ENCODE peak calls at places on chromosome 14, in seven cellular contexts. V is hepatocyte, B is fibroblast of the aortic adventitia, E is ovary, F is astrocyte of the cerebellum, K is A549, Y is PC-3. O is an unnamed sample.

GRCh38 chr14:62706217-62706616 is 339.0 kb downstream of the KCNH5 start:
- DNase-seq in V (no peak), B (no peak), E (no peak), F (no peak), K (no peak), Y (peak; percentile 7), O (no peak)

GRCh38 chr14:92737206-92737605 is 11.2 kb downstream of the LGMN start:
- DNase-seq in V (no peak), B (no peak), E (no peak), F (no peak), K (no peak), Y (no peak), O (no peak)

GRCh38 chr14:88987516-88987915 is 163.1 kb downstream of the TTC8 start:
- DNase-seq in V (no peak), B (no peak), E (no peak), F (no peak), K (no peak), Y (peak; percentile 98), O (peak; percentile 87)

GRCh38 chr14:37116933-37117844 is 55.2 kb downstream of the SLC25A21 start:
- DNase-seq in V (peak; percentile 4), B (peak; percentile 67), E (no peak), F (peak; percentile 68), K (peak; percentile 74), Y (peak; percentile 95), O (peak; percentile 85)

GRCh38 chr14:22047105-22047504 is 373.5 kb upstream of the OR4E1 start:
- DNase-seq in V (peak; percentile 68), B (no peak), E (no peak), F (no peak), K (peak; percentile 31), Y (peak; percentile 34), O (peak; percentile 54)

GRCh38 chr14:52873096-52873495 is 77.8 kb downstream of the FERMT2 start:
- DNase-seq in V (no peak), B (no peak), E (no peak), F (no peak), K (no peak), Y (no peak), O (no peak)

GRCh38 chr14:63204407-63205280 is at the start of gene RHOJ:
- DNase-seq in V (peak; percentile 41), B (peak; percentile 45), E (peak; percentile 59), F (no peak), K (no peak), Y (no peak), O (no peak)

GRCh38 chr14:52706286-52706685 is 714 bp upstream of the PSMC6 start:
- DNase-seq in V (peak; percentile 41), B (no peak), E (no peak), F (no peak), K (peak; percentile 20), Y (peak; percentile 56), O (peak; percentile 26)

GRCh38 chr14:88252536-88252935 is 70.5 kb downstream of the KCNK10 start:
- DNase-seq in V (no peak), B (no peak), E (no peak), F (no peak), K (no peak), Y (peak; percentile 20), O (no peak)

GRCh38 chr14:33836203-33836894 is 114.5 kb downstream of the EGLN3 start:
- DNase-seq in V (no peak), B (no peak), E (no peak), F (no peak), K (no peak), Y (no peak), O (peak; percentile 61)

GRCh38 chr14:61563162-61563511 is 132.2 kb upstream of the HIF1A start:
- DNase-seq in V (no peak), B (no peak), E (no peak), F (no peak), K (no peak), Y (no peak), O (no peak)

DNA sequence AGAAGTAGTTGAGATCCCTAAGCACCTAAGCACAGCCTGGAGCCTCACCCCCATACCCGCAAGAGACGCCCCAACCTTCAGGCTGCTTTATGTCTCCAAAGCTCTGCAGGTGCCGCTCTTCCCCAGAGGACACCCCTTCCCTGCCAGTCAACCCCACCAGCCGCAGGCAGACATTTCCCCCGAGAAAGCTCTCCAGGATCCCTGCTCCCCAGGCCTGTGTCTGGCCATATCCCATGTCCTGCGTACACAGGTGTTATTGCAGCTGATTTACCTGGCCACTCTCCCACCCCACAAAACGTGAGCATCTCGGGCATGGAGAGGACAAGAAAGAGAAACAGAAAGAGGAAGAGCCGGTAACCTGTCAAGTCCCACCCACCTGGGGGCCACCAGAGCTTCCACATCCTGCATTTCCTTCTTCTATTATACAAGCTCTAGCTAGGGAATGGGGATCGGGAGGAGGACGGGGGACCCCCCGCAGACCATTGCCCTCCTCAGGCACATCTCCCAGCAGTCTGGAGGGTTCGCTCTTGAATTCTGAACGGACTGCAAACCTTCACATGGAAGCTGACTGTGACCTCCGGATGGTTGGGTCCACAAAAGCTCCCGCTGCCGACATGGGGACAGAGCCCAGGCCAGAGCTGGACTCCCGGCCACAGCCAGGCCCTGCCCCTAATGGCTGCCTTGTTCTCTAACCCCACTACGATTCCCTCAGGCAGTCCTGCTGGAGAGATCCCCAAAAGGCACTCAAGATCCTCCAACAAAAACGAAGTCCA is 17.6 kb downstream of the CCDC88C start:
- DNase-seq in V (no peak), B (no peak), E (no peak), F (no peak), K (no peak), Y (no peak), O (no peak)
- H3K4me3 ChIP-seq in V (no peak overlapping the region), B (no peak overlapping the region), E (no peak overlapping the region), F (no peak overlapping the region), K (no peak overlapping the region), Y (no peak overlapping the region), O (no peak overlapping the region)

GRCh38 chr14:99427632-99428315 is 52.9 kb downstream of the SETD3 start:
- DNase-seq in V (peak; percentile 58), B (no peak), E (no peak), F (no peak), K (no peak), Y (no peak), O (peak; percentile 25)

GRCh38 chr14:99432491-99432890 is 48.2 kb downstream of the SETD3 start:
- DNase-seq in V (no peak), B (no peak), E (no peak), F (no peak), K (no peak), Y (no peak), O (no peak)

GRCh38 chr14:99426265-99426664 is 54.4 kb downstream of the SETD3 start:
- DNase-seq in V (no peak), B (no peak), E (no peak), F (no peak), K (no peak), Y (no peak), O (no peak)

GRCh38 chr14:99426796-99427346 is 53.8 kb downstream of the SETD3 start:
- DNase-seq in V (no peak), B (no peak), E (no peak), F (no peak), K (no peak), Y (no peak), O (no peak)

GRCh38 chr14:99430491-99430890 is 50.2 kb downstream of the SETD3 start:
- DNase-seq in V (no peak), B (no peak), E (no peak), F (no peak), K (peak; percentile 16), Y (peak; percentile 10), O (peak; percentile 28)
- TF ChIP-seq CTCF in V (peak; percentile 20), B (peak; percentile 30), E (no peak), F (peak; percentile 47), K (no peak), Y (peak; percentile 36), O (peak; percentile 17)

DNA sequence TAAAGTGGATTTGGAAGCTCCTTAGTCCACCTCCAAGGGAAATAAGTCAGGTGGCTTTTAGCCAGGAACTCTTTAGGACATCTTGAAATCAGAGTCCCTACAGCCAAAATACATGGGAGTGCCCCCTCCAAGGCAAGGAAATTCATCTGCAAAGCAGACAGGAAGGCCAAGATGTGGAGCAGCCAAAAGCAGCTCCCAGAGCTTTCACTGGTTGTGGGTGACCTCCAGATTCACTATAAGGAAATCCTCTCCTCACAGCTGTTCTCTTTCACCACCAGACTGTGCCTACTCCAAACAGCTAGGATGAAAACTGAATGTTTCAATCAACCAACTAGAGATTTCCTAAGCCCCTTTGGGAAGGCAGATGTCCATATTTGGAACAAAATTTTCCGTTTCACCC is 6.7 kb downstream of the TTC9 start:
- DNase-seq in V (no peak), B (no peak), E (no peak), F (no peak), K (no peak), Y (no peak), O (no peak)
- H3K4me3 ChIP-seq in V (no peak overlapping the region), B (no peak overlapping the region), E (no peak overlapping the region), F (no peak overlapping the region), K (no peak overlapping the region), Y (no peak overlapping the region), O (no peak overlapping the region)

DNA sequence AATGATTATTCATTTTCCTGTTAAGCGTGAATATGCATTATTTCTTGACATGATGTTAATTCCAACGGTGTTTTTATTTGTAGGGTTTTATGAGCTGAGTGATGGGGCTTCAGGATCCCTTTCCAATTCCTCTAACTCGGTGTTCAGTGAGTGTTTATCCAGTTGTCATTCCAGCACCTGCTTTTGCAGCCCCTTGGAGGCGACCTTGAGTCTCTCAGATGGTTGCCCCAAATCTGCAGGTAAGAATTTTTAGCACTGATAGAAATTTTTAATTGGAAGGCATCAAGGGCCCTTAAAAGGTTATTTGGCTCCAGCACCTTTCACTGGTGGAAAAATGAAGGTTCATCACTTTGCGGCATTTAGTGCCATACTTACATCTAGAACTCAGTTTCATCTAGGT is 3.7 kb downstream of the DACT1 start:
- DNase-seq in V (no peak), B (no peak), E (no peak), F (no peak), K (no peak), Y (peak; percentile 45), O (peak; percentile 17)
- TF ChIP-seq CTCF in V (peak; percentile 10), B (peak; percentile 2), E (no peak), F (no peak), K (no peak), Y (peak; percentile 84), O (peak; percentile 31)

GRCh38 chr14:70811065-70811464 is 1.8 kb upstream of the MAP3K9 start:
- DNase-seq in V (no peak), B (no peak), E (no peak), F (no peak), K (no peak), Y (peak; percentile 58), O (peak; percentile 51)
- H3K4me3 ChIP-seq in V (no peak overlapping the region), B (no peak overlapping the region), E (no peak overlapping the region), F (no peak overlapping the region), K (no peak overlapping the region), Y (peak overlapping the region; percentile 83), O (peak overlapping the region; percentile 61)

DNA sequence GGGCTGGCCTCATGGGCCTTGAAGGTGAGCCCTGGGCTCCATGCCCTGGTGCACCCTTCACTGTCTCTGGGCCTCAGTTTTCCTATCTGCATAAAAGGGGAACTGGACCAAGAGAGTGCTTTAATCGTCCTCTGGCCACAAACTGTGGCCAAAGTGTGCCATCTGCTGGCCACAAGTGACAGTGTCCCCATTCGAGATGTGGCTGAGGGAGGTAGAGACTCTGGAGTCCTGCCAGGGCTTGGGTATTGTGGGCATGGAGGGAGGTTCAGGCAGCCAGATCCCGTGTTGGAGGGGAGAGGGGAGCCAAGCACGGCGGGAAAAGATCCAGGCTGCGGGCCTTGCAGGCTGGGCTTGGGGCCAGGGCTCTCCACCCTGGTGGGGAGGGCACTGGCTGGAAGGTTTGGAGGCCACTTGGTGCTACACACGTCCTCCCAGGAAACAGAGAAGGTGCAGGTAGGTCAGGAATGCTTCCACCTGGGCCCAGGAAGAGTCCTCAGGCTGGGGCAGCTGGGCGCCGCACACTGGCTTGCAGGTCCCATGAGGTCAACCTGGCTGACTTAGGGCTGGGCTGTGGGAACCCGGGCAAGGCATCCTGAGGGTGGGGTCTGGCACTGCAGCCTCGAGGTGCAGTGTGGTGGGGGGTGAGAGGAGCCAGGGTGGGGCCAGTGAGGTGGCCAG is 7.3 kb upstream of the KIF26A start:
- DNase-seq in V (peak; percentile 71), B (peak; percentile 4), E (peak; percentile 56), F (no peak), K (peak; percentile 55), Y (peak; percentile 79), O (peak; percentile 56)
- TF ChIP-seq CTCF in V (peak; percentile 75), B (peak; percentile 35), E (no peak), F (peak; percentile 16), K (peak; percentile 63), Y (peak; percentile 94), O (peak; percentile 85)

O was measured in epithelial cell of esophagus.